ENCODE peak calls at places on chromosomes 3 and 15, in six cellular contexts. G is tibial nerve, Q is AG04449, T is psoas muscle, X is fibroblast of the aortic adventitia, H is lower lobe of right lung. C is an unnamed sample.

GRCh38 chr3:11195721-11196332 is 41.5 kb downstream of the HRH1 start:
- DNase-seq in T (no peak), Q (no peak), H (no peak), X (peak; percentile 81), G (no peak), C (no peak)

GRCh38 chr15:89971592-89971997 is 29.5 kb upstream of the ZNF710 start:
- DNase-seq in H (peak; percentile 73), Q (peak; percentile 1), X (peak; percentile 48), G (no peak), T (peak; percentile 64), C (peak; percentile 31)

GRCh38 chr3:45981321-45982038 is 14.1 kb downstream of the FYCO1 start:
- DNase-seq in T (no peak), X (peak; percentile 63), Q (no peak), H (no peak), G (no peak), C (no peak)

GRCh38 chr3:169923189-169923588 is 11.8 kb downstream of the SAMD7 start:
- DNase-seq in Q (no peak), G (peak; percentile 20), X (peak; percentile 69), T (peak; percentile 58), H (no peak), C (peak; percentile 16)

GRCh38 chr15:91752081-91752810 is 101.3 kb upstream of the SLCO3A1 start:
- DNase-seq in T (no peak), H (no peak), X (no peak), G (no peak), Q (no peak), C (no peak)

GRCh38 chr3:133805384-133805701 is 272 bp upstream of the SRPRB start:
- DNase-seq in G (no peak), Q (no peak), X (no peak), T (no peak), H (no peak), C (no peak)

GRCh38 chr3:154970796-154971195 is 109.3 kb upstream of the MME start:
- DNase-seq in G (no peak), Q (peak; percentile 87), H (no peak), T (no peak), X (peak; percentile 98), C (peak; percentile 60)

GRCh38 chr3:177453087-177453844 is 256.0 kb upstream of the TBL1XR1 start:
- DNase-seq in T (no peak), Q (no peak), G (no peak), X (no peak), H (no peak), C (no peak)

GRCh38 chr15:56866798-56867197 is 51.6 kb upstream of the TCF12 start:
- DNase-seq in Q (no peak), T (no peak), X (no peak), H (no peak), G (no peak), C (no peak)

GRCh38 chr15:56832125-56832524 is 86.3 kb upstream of the TCF12 start:
- DNase-seq in T (peak; percentile 86), Q (no peak), H (no peak), X (peak; percentile 27), G (no peak), C (no peak)

GRCh38 chr3:186787642-186788481 is 4.5 kb downstream of the EIF4A2 start:
- DNase-seq in X (peak; percentile 8), H (no peak), T (no peak), G (no peak), Q (no peak), C (no peak)

GRCh38 chr3:69309810-69310209 is 76.1 kb downstream of the FRMD4B start:
- DNase-seq in X (peak; percentile 52), G (no peak), Q (no peak), T (no peak), H (no peak), C (no peak)

GRCh38 chr3:64651791-64652241 is 36.0 kb downstream of the ADAMTS9 start:
- DNase-seq in G (no peak), H (no peak), Q (no peak), T (no peak), X (peak; percentile 37), C (no peak)

GRCh38 chr3:61094608-61095007 is 156.6 kb downstream of the FHIT start:
- DNase-seq in T (no peak), X (no peak), H (no peak), Q (no peak), G (no peak), C (no peak)

GRCh38 chr15:70318996-70319465 is 221.3 kb upstream of the TLE3 start:
- DNase-seq in G (peak; percentile 35), T (peak; percentile 73), X (peak; percentile 94), H (no peak), Q (peak; percentile 60), C (peak; percentile 87)

GRCh38 chr3:118298133-118298532 is 736.5 kb downstream of the IGSF11 start:
- DNase-seq in Q (no peak), X (no peak), H (no peak), G (no peak), T (no peak), C (no peak)

GRCh38 chr3:94147039-94147438 is 84.2 kb downstream of the NSUN3 start:
- DNase-seq in H (no peak), G (no peak), Q (no peak), T (no peak), X (no peak), C (no peak)

GRCh38 chr3:177498037-177498857 is 301.0 kb upstream of the TBL1XR1 start:
- DNase-seq in H (peak; percentile 48), T (no peak), X (peak; percentile 68), Q (no peak), G (no peak), C (no peak)

GRCh38 chr15:62462268-62462667 is 297.2 kb upstream of the C2CD4B start:
- DNase-seq in Q (no peak), H (no peak), G (no peak), X (no peak), T (peak; percentile 70), C (no peak)

GRCh38 chr3:65128346-65128745 is 440.5 kb upstream of the ADAMTS9 start:
- DNase-seq in G (no peak), H (no peak), Q (no peak), T (no peak), X (no peak), C (no peak)

GRCh38 chr3:156743859-156744258 is 69.5 kb downstream of the TIPARP start:
- DNase-seq in Q (no peak), H (no peak), X (no peak), G (no peak), T (no peak), C (no peak)

GRCh38 chr15:74569731-74570070 is 28.7 kb downstream of the ARID3B start:
- DNase-seq in Q (no peak), X (peak; percentile 48), H (no peak), G (no peak), T (no peak), C (no peak)

GRCh38 chr15:31366169-31366734 is 39.6 kb downstream of the KLF13 start:
- DNase-seq in G (peak; percentile 37), T (peak; percentile 84), Q (no peak), H (peak; percentile 74), X (no peak), C (no peak)

GRCh38 chr3:54228806-54229205 is 106.5 kb downstream of the CACNA2D3 start:
- DNase-seq in H (no peak), X (no peak), G (no peak), Q (no peak), T (no peak), C (no peak)

GRCh38 chr15:87582169-87582568 is 674.4 kb downstream of the NTRK3 start:
- DNase-seq in X (peak; percentile 24), Q (no peak), G (no peak), H (no peak), T (no peak), C (no peak)
- H3K4me3 ChIP-seq in X (no peak overlapping the region), Q (no peak overlapping the region), G (no peak overlapping the region), H (no peak overlapping the region), T (no peak overlapping the region), C (no peak overlapping the region)

GRCh38 chr3:129699635-129700034 is 93.2 kb upstream of the PLXND1 start:
- DNase-seq in X (no peak), T (no peak), H (no peak), Q (no peak), G (no peak), C (no peak)

GRCh38 chr3:129702934-129703712 is 96.6 kb upstream of the PLXND1 start:
- DNase-seq in G (no peak), T (no peak), X (peak; percentile 15), H (no peak), Q (no peak), C (no peak)

GRCh38 chr3:129701161-129701560 is 94.7 kb upstream of the PLXND1 start:
- DNase-seq in H (no peak), X (no peak), G (no peak), T (no peak), Q (no peak), C (no peak)

GRCh38 chr3:129697229-129697970 is 90.9 kb upstream of the PLXND1 start:
- DNase-seq in X (no peak), H (no peak), G (no peak), T (no peak), Q (no peak), C (no peak)

GRCh38 chr3:129699199-129699598 is 92.7 kb upstream of the PLXND1 start:
- DNase-seq in T (no peak), G (no peak), Q (no peak), X (no peak), H (no peak), C (no peak)
- H3K4me3 ChIP-seq in T (no peak overlapping the region), G (no peak overlapping the region), Q (no peak overlapping the region), X (no peak overlapping the region), H (no peak overlapping the region), C (no peak overlapping the region)

GRCh38 chr3:59980576-59980975 is 930.8 kb upstream of the CFAP20DC start:
- DNase-seq in X (no peak), Q (no peak), T (no peak), H (no peak), G (no peak), C (no peak)

GRCh38 chr3:59982510-59982909 is 932.7 kb upstream of the CFAP20DC start:
- DNase-seq in X (no peak), G (no peak), T (no peak), Q (no peak), H (no peak), C (no peak)

GRCh38 chr3:59981377-59981776 is 931.6 kb upstream of the CFAP20DC start:
- DNase-seq in Q (no peak), X (no peak), T (no peak), G (no peak), H (no peak), C (no peak)

DNA sequence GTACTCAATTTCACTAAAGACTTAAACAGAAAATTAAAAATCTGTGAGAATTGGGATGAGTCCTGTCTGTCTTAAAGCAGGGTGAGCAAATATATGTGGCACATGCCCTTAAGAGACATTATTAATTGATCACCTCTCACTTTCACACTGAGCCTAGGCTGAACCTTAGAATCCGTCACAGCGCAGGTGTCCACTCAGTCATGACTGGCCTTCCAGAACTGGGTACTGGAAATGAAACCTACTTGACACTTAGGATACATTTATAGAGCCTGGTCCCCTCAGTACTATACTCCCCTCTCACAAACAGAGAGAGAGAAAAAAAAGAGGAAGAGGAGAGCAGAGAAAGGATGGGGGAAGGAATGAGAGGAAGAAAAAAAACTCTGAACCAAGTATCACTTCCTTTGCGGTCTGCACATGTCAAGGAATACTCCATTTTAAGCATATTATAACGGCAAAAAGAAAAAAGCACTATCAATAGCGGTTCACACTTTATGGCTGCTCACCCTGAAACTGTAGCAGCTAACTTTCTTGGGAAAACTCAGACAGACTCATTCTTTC is 935.9 kb upstream of the CFAP20DC start:
- DNase-seq in X (no peak), G (no peak), Q (no peak), T (no peak), H (no peak), C (no peak)
- H3K4me3 ChIP-seq in X (no peak overlapping the region), G (no peak overlapping the region), Q (no peak overlapping the region), T (no peak overlapping the region), H (no peak overlapping the region), C (no peak overlapping the region)

DNA sequence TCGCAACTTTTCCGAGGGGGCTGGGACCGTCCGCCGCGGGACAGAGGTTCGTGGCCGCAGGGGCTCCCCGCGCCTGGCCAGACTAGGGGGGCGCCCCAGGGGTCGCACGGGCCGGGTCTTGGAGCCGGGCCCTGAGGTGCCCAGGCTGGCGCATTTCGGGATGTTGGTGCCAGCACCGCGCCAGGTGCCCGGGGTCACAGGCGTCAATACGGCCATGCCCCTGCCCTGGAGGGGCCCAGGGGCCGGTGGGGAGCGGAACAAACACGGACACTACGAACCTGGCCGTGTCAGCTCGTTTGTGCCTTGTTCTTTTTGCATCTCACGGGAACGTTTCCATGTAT is 366 bp downstream of the TM6SF1 start:
- DNase-seq in T (peak; percentile 59), H (peak; percentile 48), G (no peak), X (no peak), Q (no peak), C (no peak)
- H3K4me3 ChIP-seq in T (peak overlapping the region; percentile 90), H (peak overlapping the region; percentile 73), G (peak overlapping the region; percentile 34), X (peak overlapping the region; percentile 57), Q (peak overlapping the region; percentile 56), C (peak overlapping the region; percentile 38)

C was measured in HFF-Myc.